ENCODE peak calls at places on chromosomes 12 and 14, in five cellular contexts. E is K562, Q is HCT116, X is H1, C is HepG2. O is an unnamed sample.

GRCh38 chr12:63276537-63277365 is 125.8 kb upstream of the AVPR1A start:
- DNase-seq in E (peak), Q (peak), X (peak), C (peak), O (no peak)

GRCh38 chr12:75479963-75480461 is 543 bp upstream of the GLIPR1 start:
- DNase-seq in E (no peak), Q (no peak), X (no peak), C (no peak), O (no peak)

GRCh38 chr12:106282457-106283097 is 20.0 kb upstream of the TCP11L2 start:
- DNase-seq in E (peak), Q (peak), X (no peak), C (peak), O (no peak)

GRCh38 chr12:105502426-105502930 is 172.0 kb downstream of the C12orf75 start:
- DNase-seq in E (no peak), Q (no peak), X (no peak), C (no peak), O (no peak)

GRCh38 chr14:90087433-90087832 is 25.6 kb downstream of the KCNK13 start:
- DNase-seq in E (no peak), Q (no peak), X (no peak), C (peak), O (no peak)

GRCh38 chr14:100806386-100806785 is 19.5 kb upstream of the MEG3 start:
- DNase-seq in E (no peak), Q (no peak), X (no peak), C (no peak), O (no peak)

GRCh38 chr12:91379051-91379775 is 196.6 kb upstream of the DCN start:
- DNase-seq in E (no peak), Q (no peak), X (no peak), C (no peak), O (no peak)

GRCh38 chr12:110689002-110689600 is at the start of gene HVCN1:
- DNase-seq in E (peak), Q (no peak), X (no peak), C (no peak), O (no peak)

GRCh38 chr12:56296207-56296785 is 3.8 kb downstream of the CS start:
- DNase-seq in E (no peak), Q (no peak), X (no peak), C (no peak), O (no peak)

GRCh38 chr14:101357559-101358319 is 203.6 kb upstream of the DIO3 start:
- DNase-seq in E (no peak), Q (no peak), X (no peak), C (no peak), O (no peak)

GRCh38 chr12:49949124-49949845 is 1.3 kb upstream of the AQP2 start:
- DNase-seq in E (peak), Q (no peak), X (no peak), C (no peak), O (no peak)

DNA sequence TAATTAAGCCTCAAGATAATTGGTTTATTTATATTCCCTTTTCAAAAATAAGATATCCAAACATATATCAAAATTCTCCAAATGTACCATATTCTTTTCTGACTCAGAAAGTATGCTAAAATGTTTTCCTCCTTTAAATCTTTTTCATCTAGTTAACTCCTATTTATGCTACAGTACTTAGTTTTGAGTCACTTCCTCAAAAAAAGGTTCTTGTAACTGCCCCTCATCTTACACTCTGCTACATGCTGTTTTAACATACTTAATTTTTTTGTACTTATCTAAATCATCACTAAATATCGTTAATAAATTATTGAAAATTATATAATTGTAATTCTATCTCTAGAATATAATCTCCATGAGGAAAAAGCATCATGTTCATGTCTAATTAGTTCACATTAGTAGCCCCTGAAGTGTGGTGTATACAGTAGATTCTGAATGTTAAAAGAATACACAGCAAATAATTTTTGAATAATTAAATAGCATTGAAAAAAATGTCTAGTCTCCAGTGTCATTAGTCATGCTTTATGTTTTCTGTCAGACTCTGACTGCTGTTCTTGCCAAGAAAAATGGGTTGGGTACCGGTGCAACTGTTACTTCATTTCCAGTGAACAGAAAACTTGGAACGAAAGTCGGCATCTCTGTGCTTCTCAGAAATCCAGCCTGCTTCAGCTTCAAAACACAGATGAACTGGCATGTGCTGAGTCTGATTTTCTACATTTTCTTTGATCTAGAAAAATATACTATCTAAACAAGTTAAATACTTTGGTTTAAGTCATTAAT is 3.4 kb downstream of the KLRD1 start:
- DNase-seq in E (no peak), Q (no peak), X (no peak), C (no peak), O (no peak)
- TF ChIP-seq SRF in E (no peak), Q (no peak), X (no peak), C (no peak), O (no peak)

GRCh38 chr12:29547151-29547561 is 49.7 kb upstream of the OVCH1 start:
- DNase-seq in E (no peak), Q (no peak), X (no peak), C (no peak), O (no peak)
- TF ChIP-seq SRF in E (no peak), Q (no peak), X (no peak), C (no peak), O (no peak)

DNA sequence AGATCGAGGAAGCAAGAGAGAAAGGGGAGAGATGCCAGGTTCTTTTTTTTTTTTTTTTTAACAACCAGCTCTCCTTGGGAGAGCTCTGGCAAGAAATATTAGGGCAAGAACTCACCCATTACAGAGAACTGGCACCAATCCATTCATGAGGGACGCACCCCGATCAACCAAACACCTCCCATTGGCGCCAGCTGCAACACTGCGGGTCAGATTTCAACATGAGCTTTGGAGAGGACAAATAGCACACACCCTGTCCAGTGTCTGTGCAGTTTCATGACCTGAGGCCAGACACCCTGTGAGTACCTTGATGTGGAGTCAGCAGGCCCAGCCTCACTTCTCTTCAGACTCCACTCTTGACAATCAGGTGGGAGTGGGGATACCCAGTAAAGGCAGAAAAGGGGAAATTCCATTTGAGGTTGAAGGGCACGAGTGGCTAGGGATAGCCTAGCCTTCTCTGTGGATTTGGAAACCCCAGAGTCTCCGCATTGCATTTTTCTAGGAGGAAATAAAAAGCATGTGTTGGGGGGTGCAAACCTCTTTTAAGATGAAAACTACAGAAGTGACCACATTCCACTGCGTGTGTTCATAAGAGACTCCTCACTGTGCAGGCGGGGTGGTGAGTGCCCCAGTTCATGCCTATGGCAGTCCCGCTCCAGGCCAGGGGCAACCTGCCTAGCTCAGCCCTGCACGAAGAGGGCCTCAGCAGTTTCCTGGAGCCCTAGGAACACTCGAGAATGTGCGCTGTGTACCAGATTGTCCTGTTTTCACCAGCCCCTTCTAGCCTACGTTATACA is 42.4 kb upstream of the GPATCH2L start:
- DNase-seq in E (no peak), Q (no peak), X (no peak), C (no peak), O (no peak)
- TF ChIP-seq SRF in E (no peak), Q (no peak), X (no peak), C (no peak), O (no peak)

DNA sequence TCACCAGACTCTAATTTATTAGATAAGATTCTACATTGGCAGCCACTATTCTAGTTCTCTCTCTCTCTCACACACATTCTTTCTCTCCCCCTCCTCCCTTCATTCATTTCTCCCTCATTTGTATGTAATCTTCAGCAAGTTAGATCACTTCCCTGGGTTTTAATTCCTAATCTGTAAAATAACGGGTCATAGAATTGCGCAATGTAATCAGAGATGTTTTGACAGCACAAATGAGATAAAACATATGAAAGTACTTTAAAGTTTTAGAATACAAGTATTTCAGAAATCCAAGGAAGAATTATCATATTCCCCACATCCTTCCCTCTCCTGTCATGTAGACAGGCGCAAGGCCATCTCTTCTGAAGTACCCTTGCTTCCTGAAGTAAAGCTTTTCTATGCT is 21.7 kb downstream of the STYK1 start:
- DNase-seq in E (no peak), Q (no peak), X (no peak), C (no peak), O (no peak)
- TF ChIP-seq SRF in E (no peak), Q (no peak), X (no peak), C (no peak), O (no peak)